ENCODE peak calls at places on chromosomes 13 and 19, in four cellular contexts. D is IMR-90, O is pancreas, Q is AG09309. V is an unnamed sample.

GRCh38 chr13:77330009-77330471 is 3.1 kb upstream of the MYCBP2 start:
- DNase-seq in D (no peak), O (no peak), Q (no peak), V (peak)

GRCh38 chr13:103282571-103283450 is 216.6 kb upstream of the SLC10A2 start:
- DNase-seq in D (peak), O (no peak), Q (no peak), V (peak)

GRCh38 chr19:53389591-53390377 is 5.2 kb upstream of the ZNF765 start:
- DNase-seq in D (no peak), O (peak), Q (no peak), V (no peak)

GRCh38 chr13:62250501-62251175 is 835.0 kb upstream of the PCDH20 start:
- DNase-seq in D (no peak), O (no peak), Q (no peak), V (peak)

GRCh38 chr13:21124853-21125252 is 51.5 kb downstream of the SKA3 start:
- DNase-seq in D (peak), O (no peak), Q (no peak), V (peak)

GRCh38 chr13:111614009-111614408 is 293.6 kb downstream of the TEX29 start:
- DNase-seq in D (no peak), O (no peak), Q (no peak), V (no peak)

GRCh38 chr13:110173247-110173818 is 133.6 kb downstream of the COL4A1 start:
- DNase-seq in D (peak), O (no peak), Q (no peak), V (peak)

GRCh38 chr19:46180701-46181385 is 32.8 kb downstream of the IGFL2 start:
- DNase-seq in D (peak), O (no peak), Q (no peak), V (no peak)

GRCh38 chr13:73656863-73657262 is 477.3 kb downstream of the KLF12 start:
- DNase-seq in D (peak), O (no peak), Q (no peak), V (no peak)

GRCh38 chr19:29121684-29122083 is 91.3 kb downstream of the UQCRFS1 start:
- DNase-seq in D (no peak), O (no peak), Q (no peak), V (no peak)

GRCh38 chr19:35556846-35557538 is 6.5 kb downstream of the ATP4A start:
- DNase-seq in D (no peak), O (no peak), Q (no peak), V (no peak)

GRCh38 chr13:29428310-29428991 is 167.0 kb downstream of the SLC7A1 start:
- DNase-seq in D (no peak), O (no peak), Q (no peak), V (peak)

GRCh38 chr19:16376649-16377048 is 52.0 kb downstream of the KLF2 start:
- DNase-seq in D (no peak), O (no peak), Q (no peak), V (no peak)

GRCh38 chr13:98570929-98571372 is 6.0 kb downstream of the STK24 start:
- DNase-seq in D (no peak), O (no peak), Q (no peak), V (peak)

GRCh38 chr19:3403489-3404323 is 37.3 kb downstream of the NFIC start:
- DNase-seq in D (peak), O (peak), Q (peak), V (peak)

GRCh38 chr13:44244288-44244687 is 129.3 kb upstream of the SERP2 start:
- DNase-seq in D (peak), O (no peak), Q (peak), V (peak)

GRCh38 chr13:34153428-34154180 is 335.7 kb downstream of the RFC3 start:
- DNase-seq in D (no peak), O (no peak), Q (no peak), V (no peak)

GRCh38 chr13:49308977-49309408 is 61.3 kb downstream of the CDADC1 start:
- DNase-seq in D (peak), O (peak), Q (no peak), V (peak)

GRCh38 chr13:20351279-20352022 is 119.3 kb upstream of the GJB6 start:
- DNase-seq in D (peak), O (no peak), Q (peak), V (peak)

GRCh38 chr19:16899566-16900075 is 10.8 kb downstream of the F2RL3 start:
- DNase-seq in D (no peak), O (no peak), Q (no peak), V (peak)

GRCh38 chr13:76512676-76513277 is 373.4 kb downstream of the KCTD12 start:
- DNase-seq in D (peak), O (no peak), Q (peak), V (peak)

GRCh38 chr13:22562116-22562515 is 618.7 kb upstream of the SGCG start:
- DNase-seq in D (no peak), O (no peak), Q (no peak), V (no peak)

GRCh38 chr13:48750588-48751383 is 97.1 kb downstream of the CYSLTR2 start:
- DNase-seq in D (no peak), O (no peak), Q (no peak), V (peak)

GRCh38 chr19:21568816-21569496 is 63.6 kb downstream of the ZNF429 start:
- DNase-seq in D (peak), O (peak), Q (peak), V (peak)

GRCh38 chr19:49447485-49448431 is 3.9 kb downstream of the PIH1D1 start:
- DNase-seq in D (peak), O (peak), Q (no peak), V (no peak)

DNA sequence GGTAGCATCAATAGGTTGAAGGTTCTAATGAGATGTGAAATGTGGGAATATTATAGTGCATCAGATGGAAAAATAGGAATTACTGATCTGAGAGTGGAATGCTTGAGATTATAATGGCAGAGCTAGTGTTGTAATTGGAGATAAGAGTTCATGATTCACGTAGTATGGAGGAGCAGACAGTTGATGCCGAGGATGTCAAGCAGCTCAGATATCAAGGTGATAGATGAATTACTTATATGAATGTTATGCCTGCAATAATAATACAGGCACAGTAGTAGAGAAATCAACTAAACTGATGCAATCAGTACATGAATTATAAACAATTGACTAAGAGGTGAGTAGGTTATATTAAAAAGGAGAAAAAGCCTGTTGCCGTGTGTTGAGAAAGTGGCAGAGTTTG is 793.2 kb upstream of the GPC6 start:
- DNase-seq in D (no peak), O (no peak), Q (no peak), V (no peak)
- H3K4me3 ChIP-seq in D (no peak), O (no peak), Q (no peak), V (no peak)

DNA sequence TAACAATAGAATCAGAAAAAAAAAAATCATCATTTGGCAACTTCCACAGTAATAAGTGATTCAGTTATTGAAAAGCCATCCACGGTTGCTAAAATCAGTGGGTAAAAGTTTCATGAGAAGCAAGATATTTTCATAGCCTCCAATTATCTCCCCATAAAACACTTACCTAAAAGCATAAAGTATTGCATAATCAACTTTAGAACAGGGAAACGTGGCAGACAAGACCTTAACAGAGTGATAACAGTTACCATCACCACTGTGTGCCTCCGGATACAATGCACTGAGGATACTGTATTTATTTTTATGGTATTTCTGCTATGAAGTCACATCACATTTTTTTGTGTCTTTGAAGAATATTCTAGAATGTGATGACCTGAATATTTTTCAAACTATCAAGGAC is 37.0 kb downstream of the ABCC4 start:
- DNase-seq in D (no peak), O (no peak), Q (no peak), V (no peak)
- H3K4me3 ChIP-seq in D (no peak), O (no peak), Q (no peak), V (no peak)

GRCh38 chr19:38253788-38254187 is 2.4 kb downstream of the PPP1R14A start:
- DNase-seq in D (no peak), O (no peak), Q (no peak), V (no peak)

GRCh38 chr19:38251564-38252051 is 4.6 kb downstream of the PPP1R14A start:
- DNase-seq in D (no peak), O (no peak), Q (no peak), V (no peak)

GRCh38 chr19:38252935-38253691 is 3.1 kb downstream of the PPP1R14A start:
- DNase-seq in D (no peak), O (peak), Q (no peak), V (no peak)

GRCh38 chr19:38250821-38251563 is 5.2 kb downstream of the PPP1R14A start:
- DNase-seq in D (no peak), O (peak), Q (no peak), V (no peak)

DNA sequence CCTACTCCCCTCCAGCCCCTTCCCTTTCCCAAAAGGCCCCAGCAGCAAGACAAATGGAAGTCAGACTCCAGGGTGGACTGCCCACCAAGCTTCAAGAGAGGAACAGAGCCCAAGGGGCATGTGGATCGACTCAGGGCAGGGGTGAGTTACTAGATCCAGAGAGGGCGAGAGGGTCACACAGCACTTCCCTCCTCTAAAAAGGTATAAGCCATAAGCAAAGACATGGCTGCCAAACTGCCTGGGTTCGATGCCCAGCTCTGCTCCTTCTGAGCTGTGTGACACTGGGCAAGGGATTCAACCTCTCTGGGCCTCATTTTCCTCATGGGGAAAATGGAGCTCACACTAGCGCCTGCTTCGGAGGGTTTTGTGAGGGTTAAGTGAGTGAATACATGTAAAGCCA is 3.8 kb downstream of the PPP1R14A start:
- DNase-seq in D (no peak), O (no peak), Q (no peak), V (no peak)
- H3K4me3 ChIP-seq in D (no peak), O (no peak), Q (no peak), V (no peak)

GRCh38 chr19:47447470-47448359 is 24.0 kb downstream of the SLC8A2 start:
- DNase-seq in D (peak), O (peak), Q (no peak), V (no peak)

GRCh38 chr19:47445527-47445926 is 26.2 kb downstream of the SLC8A2 start:
- DNase-seq in D (no peak), O (peak), Q (no peak), V (no peak)

GRCh38 chr19:47448360-47448727 is 23.3 kb downstream of the SLC8A2 start:
- DNase-seq in D (no peak), O (no peak), Q (no peak), V (no peak)

GRCh38 chr19:47445937-47446402 is 25.7 kb downstream of the SLC8A2 start:
- DNase-seq in D (no peak), O (peak), Q (no peak), V (no peak)

DNA sequence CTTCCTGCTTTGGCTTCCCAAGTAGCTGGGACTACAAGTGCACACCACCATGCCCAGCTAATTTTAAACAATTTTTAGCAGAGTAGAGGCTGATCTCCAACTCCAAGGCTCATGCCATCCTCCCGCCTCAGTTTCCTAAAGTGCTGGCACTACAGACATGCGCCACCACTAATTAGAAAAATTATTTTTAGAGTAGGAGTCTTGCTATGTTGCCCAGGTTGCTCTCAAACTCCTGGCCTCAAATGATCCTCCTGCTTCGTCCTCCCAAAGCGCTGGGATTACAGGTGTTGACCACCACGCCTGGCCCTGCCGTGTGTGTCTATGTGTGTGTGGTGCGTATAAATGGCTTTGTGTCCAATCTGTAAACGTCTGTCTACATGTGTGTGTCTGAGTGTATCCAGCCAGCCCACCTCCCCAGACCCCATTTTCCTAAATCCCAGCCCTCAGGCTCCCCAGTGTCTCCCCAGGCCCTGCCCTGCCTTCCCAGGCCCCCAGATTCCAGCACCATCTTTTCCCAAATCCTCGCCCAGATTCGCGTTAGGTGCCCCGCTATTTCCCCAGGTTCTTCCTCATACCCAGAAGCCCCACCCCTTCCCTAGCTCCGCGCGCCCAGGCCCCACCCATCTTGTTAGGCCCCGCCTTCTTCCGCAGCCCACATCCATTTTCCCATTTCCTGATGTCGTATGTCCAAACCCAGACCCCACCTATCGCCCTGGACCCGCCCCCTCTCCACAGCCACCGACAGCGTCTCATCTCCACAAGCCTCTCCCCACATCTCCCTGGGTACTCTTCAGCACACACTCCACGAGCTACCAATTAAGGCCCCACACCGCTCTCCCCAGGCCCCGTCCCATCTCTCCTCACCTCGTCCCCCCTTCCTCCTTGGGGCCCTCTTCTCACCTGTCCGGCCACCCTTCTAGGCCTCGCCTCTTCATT is 24.9 kb downstream of the SLC8A2 start:
- DNase-seq in D (no peak), O (peak), Q (no peak), V (no peak)
- H3K4me3 ChIP-seq in D (no peak), O (no peak), Q (no peak), V (no peak)

GRCh38 chr13:40622761-40623160 is 43.7 kb downstream of the FOXO1 start:
- DNase-seq in D (no peak), O (no peak), Q (no peak), V (no peak)
- H3K4me3 ChIP-seq in D (no peak), O (no peak), Q (no peak), V (no peak)

GRCh38 chr19:42524250-42524649 is 4.0 kb downstream of the CEACAM1 start:
- DNase-seq in D (no peak), O (no peak), Q (no peak), V (no peak)
- H3K4me3 ChIP-seq in D (no peak), O (no peak), Q (no peak), V (no peak)

DNA sequence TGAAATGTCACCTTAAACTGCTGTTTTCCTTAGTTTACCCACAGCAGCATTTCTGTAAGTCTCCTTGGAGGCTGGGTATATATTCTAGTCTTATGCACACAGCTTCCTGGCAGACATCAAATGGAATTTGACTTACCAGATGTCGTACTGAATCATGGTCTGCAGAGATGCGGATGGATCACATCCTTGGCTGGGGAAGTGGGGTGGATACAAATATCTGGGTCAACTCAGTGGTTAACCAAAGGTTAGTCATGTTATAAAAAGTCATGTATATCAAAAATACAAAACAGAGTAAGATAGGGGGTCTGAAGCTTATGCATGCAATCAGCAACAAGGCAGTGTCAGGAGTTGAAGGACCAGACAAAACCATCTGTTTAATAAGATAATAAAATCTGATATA is 61.8 kb downstream of the WASF3 start:
- DNase-seq in D (peak), O (no peak), Q (peak), V (peak)
- H3K4me3 ChIP-seq in D (no peak), O (no peak), Q (no peak), V (no peak)

GRCh38 chr13:113540523-113540922 is 44.0 kb upstream of the TFDP1 start:
- DNase-seq in D (no peak), O (no peak), Q (no peak), V (no peak)

GRCh38 chr13:113538689-113539058 is 45.9 kb upstream of the TFDP1 start:
- DNase-seq in D (no peak), O (no peak), Q (no peak), V (no peak)

GRCh38 chr13:113537909-113538688 is 46.5 kb upstream of the TFDP1 start:
- DNase-seq in D (no peak), O (no peak), Q (no peak), V (no peak)

GRCh38 chr13:113539822-113540221 is 44.7 kb upstream of the TFDP1 start:
- DNase-seq in D (no peak), O (no peak), Q (no peak), V (no peak)

DNA sequence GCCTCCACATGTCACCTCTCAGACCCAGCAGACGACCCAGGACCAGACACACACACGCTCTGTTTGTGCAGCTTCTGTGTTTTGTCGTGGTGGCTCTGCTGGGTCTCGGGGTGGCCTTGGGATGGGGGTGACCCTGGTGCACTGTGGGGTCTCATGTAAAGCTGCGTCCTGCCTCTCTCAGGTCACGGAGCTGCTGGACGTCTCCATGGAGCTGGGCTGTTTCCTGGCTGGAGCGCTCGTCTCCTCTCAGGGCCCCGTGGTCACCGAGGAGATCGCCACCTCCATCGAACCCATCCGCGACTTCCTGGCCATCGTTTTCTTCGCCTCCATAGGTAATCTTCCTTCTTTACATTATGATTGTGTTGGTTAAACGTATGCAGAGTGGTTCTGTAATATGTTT is 45.4 kb upstream of the TFDP1 start:
- DNase-seq in D (no peak), O (no peak), Q (no peak), V (no peak)
- H3K4me3 ChIP-seq in D (no peak), O (no peak), Q (no peak), V (no peak)

V was measured in choroid plexus epithelial cell.